ENCODE peak calls at places on chromosomes 1 and 21, in seven cellular contexts. I is heart left ventricle, G is body of pancreas, H is prostate gland, F is A549, E is tibial nerve, K is testis. L is an unnamed sample.

GRCh38 chr1:3491291-3492246 is 37.1 kb downstream of the ARHGEF16 start:
- DNase-seq in I (peak; percentile 76), G (peak; percentile 71), H (peak; percentile 73), F (peak; percentile 52), E (peak; percentile 63), K (peak; percentile 87), L (peak; percentile 90)

GRCh38 chr1:212688338-212689047 is 11.1 kb downstream of the BATF3 start:
- DNase-seq in I (no peak), G (no peak), H (no peak), F (no peak), E (no peak), K (no peak), L (no peak)

GRCh38 chr1:53548031-53548491 is 88.9 kb downstream of the DMRTB1 start:
- DNase-seq in I (peak; percentile 9), G (peak; percentile 2), H (no peak), F (no peak), E (peak; percentile 4), K (no peak), L (no peak)

GRCh38 chr1:245345191-245345884 is 190.6 kb downstream of the KIF26B start:
- DNase-seq in I (no peak), G (no peak), H (no peak), F (no peak), E (no peak), K (no peak), L (no peak)

GRCh38 chr1:91523462-91523861 is 22.8 kb downstream of the CDC7 start:
- DNase-seq in I (no peak), G (no peak), H (no peak), F (no peak), E (no peak), K (no peak), L (no peak)

GRCh38 chr21:41678016-41678935 is 88.6 kb downstream of the RIPK4 start:
- DNase-seq in I (no peak), G (peak; percentile 92), H (peak; percentile 96), F (peak; percentile 61), E (no peak), K (no peak), L (no peak)

GRCh38 chr1:149995927-149996326 is 14.6 kb downstream of the OTUD7B start:
- DNase-seq in I (no peak), G (no peak), H (peak; percentile 44), F (no peak), E (no peak), K (no peak), L (no peak)

GRCh38 chr1:47340227-47340626 is 6.6 kb downstream of the CMPK1 start:
- DNase-seq in I (no peak), G (no peak), H (no peak), F (no peak), E (no peak), K (no peak), L (no peak)

GRCh38 chr1:109942434-109942833 is 31.8 kb downstream of the CSF1 start:
- DNase-seq in I (no peak), G (no peak), H (no peak), F (no peak), E (no peak), K (no peak), L (no peak)

GRCh38 chr1:233543338-233544255 is 70.3 kb upstream of the KCNK1 start:
- DNase-seq in I (peak; percentile 52), G (no peak), H (no peak), F (peak; percentile 88), E (no peak), K (peak; percentile 40), L (peak; percentile 46)

GRCh38 chr1:234258071-234258470 is 115.2 kb upstream of the COA6 start:
- DNase-seq in I (no peak), G (no peak), H (no peak), F (no peak), E (no peak), K (no peak), L (no peak)

GRCh38 chr1:11731719-11732283 is 4.1 kb upstream of the AGTRAP start:
- DNase-seq in I (peak; percentile 87), G (peak; percentile 48), H (peak; percentile 77), F (no peak), E (peak; percentile 71), K (peak; percentile 81), L (peak; percentile 86)

GRCh38 chr1:96973605-96974004 is 252.0 kb downstream of the PTBP2 start:
- DNase-seq in I (peak; percentile 44), G (peak; percentile 19), H (no peak), F (no peak), E (no peak), K (no peak), L (peak; percentile 15)

GRCh38 chr1:28553229-28553930 is 495 bp downstream of the TRNAU1AP start:
- DNase-seq in I (peak; percentile 46), G (peak; percentile 31), H (peak; percentile 15), F (peak; percentile 38), E (no peak), K (peak; percentile 32), L (peak; percentile 73)

GRCh38 chr1:55285849-55286248 is 70.7 kb upstream of the USP24 start:
- DNase-seq in I (no peak), G (no peak), H (peak; percentile 56), F (no peak), E (no peak), K (no peak), L (no peak)

GRCh38 chr1:241610056-241610815 is 29.9 kb downstream of the CHML start:
- DNase-seq in I (no peak), G (peak; percentile 49), H (peak; percentile 57), F (peak; percentile 36), E (no peak), K (peak; percentile 40), L (no peak)

GRCh38 chr1:221740941-221741363 is 937 bp downstream of the DUSP10 start:
- DNase-seq in I (no peak), G (peak; percentile 26), H (peak; percentile 28), F (no peak), E (no peak), K (no peak), L (peak; percentile 39)

GRCh38 chr1:238589843-238590435 is 699.2 kb upstream of the ZP4 start:
- DNase-seq in I (no peak), G (no peak), H (no peak), F (no peak), E (no peak), K (no peak), L (no peak)

GRCh38 chr1:71843023-71843422 is 439.3 kb downstream of the NEGR1 start:
- DNase-seq in I (no peak), G (no peak), H (no peak), F (no peak), E (no peak), K (no peak), L (no peak)

GRCh38 chr1:40311692-40312091 is 5.4 kb downstream of the COL9A2 start:
- DNase-seq in I (no peak), G (no peak), H (no peak), F (no peak), E (no peak), K (no peak), L (no peak)

GRCh38 chr1:150528196-150528595 is 12.6 kb downstream of the FALEC start:
- DNase-seq in I (no peak), G (no peak), H (no peak), F (no peak), E (no peak), K (no peak), L (no peak)

GRCh38 chr1:206508956-206509355 is 1.6 kb downstream of the RASSF5 start:
- DNase-seq in I (peak; percentile 17), G (no peak), H (peak; percentile 33), F (no peak), E (no peak), K (no peak), L (no peak)

GRCh38 chr1:88462481-88463261 is 221.4 kb upstream of the PKN2 start:
- DNase-seq in I (peak; percentile 41), G (no peak), H (no peak), F (no peak), E (no peak), K (peak; percentile 55), L (peak; percentile 49)

GRCh38 chr21:22231013-22231412 is 1232.8 kb downstream of the NCAM2 start:
- DNase-seq in I (no peak), G (no peak), H (no peak), F (no peak), E (no peak), K (no peak), L (no peak)
- H3K9me3 ChIP-seq in I (no peaks in the 10 kb centered on the region), G (no peaks in the 10 kb centered on the region), H (no peaks in the 10 kb centered on the region), F (no peaks in the 10 kb centered on the region), E (no peaks in the 10 kb centered on the region), K (no peaks in the 10 kb centered on the region), L (no peaks in the 10 kb centered on the region)

GRCh38 chr1:155981266-155982088 is 3.1 kb upstream of the ARHGEF2 start:
- DNase-seq in I (no peak), G (no peak), H (no peak), F (no peak), E (no peak), K (no peak), L (no peak)
- H3K4me1 ChIP-seq in I (peaks cover 69% of the 10 kb centered on the region), G (peaks cover 36% of the 10 kb centered on the region), H (no peaks in the 10 kb centered on the region), F (peaks cover 63% of the 10 kb centered on the region), E (peaks cover 73% of the 10 kb centered on the region), K (peaks cover 20% of the 10 kb centered on the region), L (peaks cover 13% of the 10 kb centered on the region)

GRCh38 chr1:39269791-39270342 is 65.4 kb downstream of the MACF1 start:
- DNase-seq in I (no peak), G (no peak), H (no peak), F (no peak), E (no peak), K (no peak), L (peak; percentile 65)

GRCh38 chr1:39269349-39269748 is 64.9 kb downstream of the MACF1 start:
- DNase-seq in I (no peak), G (no peak), H (no peak), F (no peak), E (no peak), K (no peak), L (no peak)

GRCh38 chr1:39266792-39267191 is 62.3 kb downstream of the MACF1 start:
- DNase-seq in I (no peak), G (no peak), H (no peak), F (no peak), E (no peak), K (no peak), L (no peak)

GRCh38 chr1:39268906-39269305 is 64.4 kb downstream of the MACF1 start:
- DNase-seq in I (no peak), G (no peak), H (no peak), F (no peak), E (no peak), K (no peak), L (no peak)

DNA sequence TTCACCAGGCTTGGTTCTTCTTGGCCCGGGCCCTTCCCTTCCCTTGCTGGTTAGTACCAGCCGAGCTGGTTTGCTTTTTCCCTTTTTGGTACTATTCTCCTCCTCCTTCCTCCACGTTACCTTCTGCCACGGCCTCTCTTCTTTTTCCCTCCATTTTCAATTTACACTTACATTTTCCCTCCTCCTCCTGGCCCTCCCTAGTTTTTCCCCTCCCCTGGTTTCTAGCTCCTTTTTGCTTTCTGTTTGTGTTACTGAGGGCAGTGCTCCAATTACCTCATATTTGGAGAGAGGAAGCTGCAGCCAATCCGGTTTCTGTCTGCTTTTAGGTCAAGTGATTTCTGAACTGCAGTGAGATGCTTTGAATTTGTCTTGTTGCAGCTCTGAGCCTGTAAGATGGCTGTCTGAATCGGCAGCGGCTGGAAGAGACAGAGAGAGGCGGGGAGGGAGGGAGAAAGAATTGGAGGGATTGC is 63.7 kb downstream of the MACF1 start:
- DNase-seq in I (peak; percentile 32), G (peak; percentile 41), H (peak; percentile 61), F (no peak), E (no peak), K (peak; percentile 63), L (peak; percentile 67)
- TF ChIP-seq POLR2A in I (no peak), G (no peak), H (peak; percentile 47), F (no peak), E (no peak), K (no peak), L (no peak)

GRCh38 chr21:44647222-44647552 is 973 bp downstream of the KRTAP10-11 start:
- DNase-seq in I (no peak), G (no peak), H (no peak), F (no peak), E (no peak), K (no peak), L (no peak)
- H3K9me3 ChIP-seq in I (peaks cover 22% of the 10 kb centered on the region), G (no peaks in the 10 kb centered on the region), H (no peaks in the 10 kb centered on the region), F (peaks cover 5% of the 10 kb centered on the region), E (no peaks in the 10 kb centered on the region), K (no peaks in the 10 kb centered on the region), L (no peaks in the 10 kb centered on the region)

L was measured in ovary.